ENCODE peak calls at places on chromosomes 1 and 21, in eight cellular contexts. Z is AG04450; Y is MM.1S; B is ascending aorta; Q is effector memory CD4-positive, alpha-beta T cell; L is NB4; R is retinal pigment epithelial cell; S is astrocyte of the cerebellum. I is an unnamed sample.

GRCh38 chr1:87278791-87279190 is 49.9 kb upstream of the LMO4 start:
- DNase-seq in Z (no peak), Y (no peak), B (no peak), Q (no peak), L (no peak), R (no peak), S (no peak), I (no peak)

GRCh38 chr1:167957710-167958109 is 20.8 kb upstream of the MPC2 start:
- DNase-seq in Z (no peak), Y (no peak), B (no peak), Q (no peak), L (no peak), R (no peak), S (no peak), I (no peak)

GRCh38 chr1:942864-943533 is 16.1 kb downstream of the NOC2L start:
- DNase-seq in Z (no peak), Y (no peak), B (no peak), Q (no peak), L (no peak), R (no peak), S (peak), I (peak)

GRCh38 chr1:59879556-59879955 is 47.0 kb downstream of the CYP2J2 start:
- DNase-seq in Z (peak), Y (peak), B (no peak), Q (no peak), L (peak), R (peak), S (peak), I (peak)

GRCh38 chr1:101506541-101507164 is 269.8 kb downstream of the S1PR1 start:
- DNase-seq in Z (no peak), Y (peak), B (no peak), Q (no peak), L (peak), R (no peak), S (peak), I (peak)

GRCh38 chr1:36321119-36321951 is 2.1 kb downstream of the EVA1B start:
- DNase-seq in Z (peak), Y (no peak), B (no peak), Q (no peak), L (peak), R (no peak), S (peak), I (peak)

GRCh38 chr1:54334996-54335395 is 71.2 kb downstream of the SSBP3 start:
- DNase-seq in Z (peak), Y (no peak), B (no peak), Q (no peak), L (no peak), R (no peak), S (no peak), I (peak)

GRCh38 chr21:38794978-38795377 is 10.8 kb upstream of the ETS2 start:
- DNase-seq in Z (no peak), Y (no peak), B (no peak), Q (no peak), L (no peak), R (no peak), S (no peak), I (no peak)

GRCh38 chr1:8226747-8227146 is 91.2 kb upstream of the SLC45A1 start:
- DNase-seq in Z (no peak), Y (no peak), B (no peak), Q (no peak), L (no peak), R (no peak), S (no peak), I (no peak)

GRCh38 chr21:37166733-37167132 is 93.7 kb downstream of the TTC3 start:
- DNase-seq in Z (no peak), Y (peak), B (no peak), Q (no peak), L (peak), R (no peak), S (peak), I (no peak)

GRCh38 chr1:117623141-117623540 is 17.3 kb downstream of the TENT5C start:
- DNase-seq in Z (no peak), Y (peak), B (no peak), Q (no peak), L (no peak), R (no peak), S (no peak), I (no peak)

GRCh38 chr1:160171352-160171751 is 19.0 kb upstream of the CASQ1 start:
- DNase-seq in Z (no peak), Y (no peak), B (no peak), Q (no peak), L (no peak), R (no peak), S (no peak), I (peak)

GRCh38 chr1:111563619-111564018 is 56.0 kb upstream of the RAP1A start:
- DNase-seq in Z (peak), Y (no peak), B (no peak), Q (no peak), L (no peak), R (no peak), S (peak), I (peak)

GRCh38 chr1:104064391-104064790 is 314.7 kb downstream of the AMY1C start:
- DNase-seq in Z (no peak), Y (no peak), B (no peak), Q (no peak), L (no peak), R (no peak), S (no peak), I (no peak)

GRCh38 chr1:221085712-221086111 is 206.5 kb downstream of the HLX start:
- DNase-seq in Z (no peak), Y (no peak), B (no peak), Q (no peak), L (no peak), R (no peak), S (no peak), I (no peak)

GRCh38 chr1:232786845-232787455 is 18.3 kb upstream of the MAP10 start:
- DNase-seq in Z (no peak), Y (no peak), B (no peak), Q (no peak), L (peak), R (no peak), S (no peak), I (no peak)

GRCh38 chr1:28392027-28392652 is 22.6 kb downstream of the PHACTR4 start:
- DNase-seq in Z (peak), Y (no peak), B (no peak), Q (no peak), L (peak), R (no peak), S (peak), I (peak)

GRCh38 chr1:41726899-41727748 is 191.6 kb downstream of the HIVEP3 start:
- DNase-seq in Z (no peak), Y (peak), B (no peak), Q (no peak), L (peak), R (no peak), S (no peak), I (no peak)

GRCh38 chr1:33169290-33170055 is 12.4 kb downstream of the TRIM62 start:
- DNase-seq in Z (no peak), Y (no peak), B (no peak), Q (no peak), L (no peak), R (no peak), S (no peak), I (peak)

GRCh38 chr1:243447342-243447741 is 191.5 kb downstream of the SDCCAG8 start:
- DNase-seq in Z (no peak), Y (no peak), B (no peak), Q (no peak), L (peak), R (no peak), S (no peak), I (no peak)

GRCh38 chr1:100955322-100955721 is 59.4 kb downstream of the SLC30A7 start:
- DNase-seq in Z (peak), Y (no peak), B (no peak), Q (no peak), L (no peak), R (no peak), S (peak), I (no peak)

GRCh38 chr1:146012703-146013565 is 8.6 kb downstream of the HJV start:
- DNase-seq in Z (peak), Y (peak), B (no peak), Q (peak), L (peak), R (peak), S (peak), I (peak)

GRCh38 chr1:93847811-93848288 is 31.2 kb downstream of the DNTTIP2 start:
- DNase-seq in Z (peak), Y (peak), B (peak), Q (peak), L (peak), R (no peak), S (peak), I (peak)

GRCh38 chr1:18668750-18669404 is 38.2 kb downstream of the PAX7 start:
- DNase-seq in Z (no peak), Y (no peak), B (no peak), Q (no peak), L (no peak), R (no peak), S (no peak), I (no peak)

GRCh38 chr1:197356723-197357533 is 88.9 kb downstream of the CRB1 start:
- DNase-seq in Z (no peak), Y (peak), B (no peak), Q (no peak), L (peak), R (peak), S (peak), I (peak)

GRCh38 chr1:57188169-57188568 is 222.4 kb upstream of the C8B start:
- DNase-seq in Z (no peak), Y (no peak), B (no peak), Q (no peak), L (no peak), R (no peak), S (no peak), I (no peak)

GRCh38 chr1:183027791-183028190 is 4.6 kb downstream of the LAMC1 start:
- DNase-seq in Z (no peak), Y (no peak), B (no peak), Q (no peak), L (no peak), R (no peak), S (no peak), I (no peak)

GRCh38 chr1:6239950-6240768 is 3.8 kb upstream of the HES3 start:
- DNase-seq in Z (no peak), Y (no peak), B (no peak), Q (no peak), L (peak), R (no peak), S (no peak), I (no peak)

GRCh38 chr1:22163578-22163977 is 20.7 kb upstream of the WNT4 start:
- DNase-seq in Z (no peak), Y (no peak), B (no peak), Q (no peak), L (no peak), R (no peak), S (no peak), I (no peak)
- H3K4me3 ChIP-seq in Z (no peak), Y (peak), B (no peak), Q (no peak), L (no peak), R (no peak), S (no peak), I (no peak)

GRCh38 chr21:26587621-26588260 is 14.7 kb upstream of the CYYR1 start:
- DNase-seq in Z (no peak), Y (no peak), B (no peak), Q (no peak), L (peak), R (peak), S (no peak), I (peak)
- H3K4me3 ChIP-seq in Z (no peak), Y (no peak), B (no peak), Q (no peak), L (no peak), R (no peak), S (no peak), I (no peak)

GRCh38 chr1:202348005-202348508 is 442 bp upstream of the PPP1R12B start:
- DNase-seq in Z (no peak), Y (no peak), B (no peak), Q (no peak), L (peak), R (no peak), S (no peak), I (no peak)
- H3K4me3 ChIP-seq in Z (no peak), Y (peak), B (no peak), Q (peak), L (peak), R (peak), S (no peak), I (no peak)

GRCh38 chr1:63408331-63408730 is 40.9 kb downstream of the ALG6 start:
- DNase-seq in Z (peak), Y (no peak), B (no peak), Q (no peak), L (no peak), R (no peak), S (no peak), I (no peak)
- H3K4me3 ChIP-seq in Z (no peak), Y (no peak), B (no peak), Q (no peak), L (no peak), R (no peak), S (no peak), I (no peak)

GRCh38 chr21:20996421-20997307 is 1.5 kb upstream of the NCAM2 start:
- DNase-seq in Z (no peak), Y (no peak), B (no peak), Q (no peak), L (no peak), R (no peak), S (peak), I (no peak)
- H3K4me3 ChIP-seq in Z (peak), Y (no peak), B (peak), Q (peak), L (no peak), R (peak), S (peak), I (peak)

I was measured in brain microvascular endothelial cell.